ENCODE peak calls at places on chromosome 3, in four cellular contexts. R is stimulated activated CD8-positive, alpha-beta memory T cell treated with anti-CD3 and anti-CD28 coated beads, Interleukin-7, amount 100 ng/mL, for 1 hour; E is ELR; P is endothelial cell. K is an unnamed sample.

GRCh38 chr3:13561376-13561775 is 12.5 kb downstream of the FBLN2 start:
- DNase-seq in R (no peak), E (peak), P (no peak), K (no peak)

GRCh38 chr3:172751188-172751571 is 654 bp downstream of the ECT2 start:
- DNase-seq in E (peak), R (no peak), P (no peak), K (no peak)

GRCh38 chr3:188875413-188875812 is 296.4 kb upstream of the TPRG1 start:
- DNase-seq in E (no peak), P (no peak), R (no peak), K (no peak)

GRCh38 chr3:105254154-105254553 is 112.6 kb upstream of the ALCAM start:
- DNase-seq in E (no peak), P (no peak), R (no peak), K (no peak)

GRCh38 chr3:42012935-42013651 is 51.2 kb upstream of the ULK4 start:
- DNase-seq in E (peak), P (peak), R (peak), K (no peak)

GRCh38 chr3:184338538-184338945 is 1.1 kb downstream of the FAM131A start:
- DNase-seq in R (no peak), E (no peak), P (peak), K (no peak)

GRCh38 chr3:9803494-9803893 is 6.6 kb upstream of the TTLL3 start:
- DNase-seq in E (no peak), R (no peak), P (no peak), K (no peak)

GRCh38 chr3:194584435-194584776 is 48.8 kb downstream of the TMEM44 start:
- DNase-seq in E (no peak), R (no peak), P (no peak), K (no peak)

GRCh38 chr3:8147726-8148125 is 353.9 kb upstream of the LMCD1 start:
- DNase-seq in P (no peak), E (no peak), R (no peak), K (no peak)

GRCh38 chr3:37386627-37387230 is 212.3 kb upstream of the LRRFIP2 start:
- DNase-seq in P (no peak), E (no peak), R (no peak), K (no peak)

GRCh38 chr3:114722530-114722929 is 424.6 kb downstream of the ZBTB20 start:
- DNase-seq in R (no peak), E (no peak), P (no peak), K (no peak)

GRCh38 chr3:55069950-55070349 is 142.1 kb upstream of the LRTM1 start:
- DNase-seq in E (no peak), R (no peak), P (no peak), K (no peak)

GRCh38 chr3:186432944-186433732 is 71.1 kb upstream of the DGKG start:
- DNase-seq in P (no peak), E (no peak), R (no peak), K (no peak)

GRCh38 chr3:63135362-63135761 is 142.7 kb upstream of the SYNPR start:
- DNase-seq in P (no peak), E (no peak), R (no peak), K (peak)

GRCh38 chr3:70658779-70659310 is 346.4 kb upstream of the MDFIC2 start:
- DNase-seq in E (no peak), R (no peak), P (no peak), K (no peak)

GRCh38 chr3:112027839-112028238 is 6.7 kb upstream of the TMPRSS7 start:
- DNase-seq in P (no peak), E (no peak), R (no peak), K (no peak)

GRCh38 chr3:171393032-171393744 is 67.0 kb downstream of the TNIK start:
- DNase-seq in E (no peak), P (peak), R (no peak), K (peak)

GRCh38 chr3:63940389-63940757 is 28.2 kb upstream of the SCAANT1 start:
- DNase-seq in P (no peak), R (no peak), E (peak), K (no peak)

GRCh38 chr3:541328-541727 is 344.8 kb downstream of the CHL1 start:
- DNase-seq in E (no peak), R (no peak), P (no peak), K (no peak)

GRCh38 chr3:100577382-100578008 is 31.9 kb upstream of the ADGRG7 start:
- DNase-seq in P (no peak), E (peak), R (no peak), K (no peak)

GRCh38 chr3:25689226-25689625 is 24.5 kb upstream of the TOP2B start:
- DNase-seq in E (peak), R (no peak), P (peak), K (no peak)

GRCh38 chr3:98171066-98171465 is 4.6 kb downstream of the OR5H15 start:
- DNase-seq in E (no peak), P (no peak), R (no peak), K (no peak)